ENCODE peak calls at places on chromosomes 3 and 15, in eight cellular contexts. J is cortex of kidney; F is hepatocyte; Q is skeletal muscle cell; A is activated CD4-positive, alpha-beta T cell treated with anti-CD3 and anti-CD28 coated beads, Interleukin-2, amount 10 ng/mL, durations not matched to agents 7 days and 5 days; D is Kasumi-1; T is mesendoderm; U is AG08395. Z is an unnamed sample.

GRCh38 chr15:41482070-41482469 is 11.6 kb upstream of the ITPKA start:
- DNase-seq in D (no peak), U (no peak), F (no peak), Q (no peak), A (no peak), J (no peak), T (no peak), Z (no peak)

GRCh38 chr3:11019116-11019515 is 26.6 kb downstream of the SLC6A1 start:
- DNase-seq in T (no peak), J (no peak), U (no peak), D (no peak), A (no peak), F (no peak), Q (no peak), Z (no peak)

GRCh38 chr3:172705166-172705565 is 5.7 kb downstream of the NCEH1 start:
- DNase-seq in Q (no peak), T (no peak), A (no peak), F (no peak), D (no peak), U (no peak), J (no peak), Z (no peak)

GRCh38 chr15:101112336-101113113 is 139.3 kb downstream of the CHSY1 start:
- DNase-seq in T (no peak), Q (no peak), F (no peak), U (no peak), D (no peak), J (no peak), A (no peak), Z (no peak)

GRCh38 chr3:195748661-195749060 is 27.9 kb downstream of the MUC20 start:
- DNase-seq in J (no peak), A (no peak), Q (no peak), U (no peak), T (no peak), D (no peak), F (no peak), Z (no peak)

GRCh38 chr3:13479332-13479581 is 849 bp upstream of the HDAC11 start:
- DNase-seq in F (peak), J (no peak), T (no peak), U (peak), A (no peak), Q (peak), D (peak), Z (no peak)

GRCh38 chr3:184002469-184002868 is 15.2 kb downstream of the ABCC5 start:
- DNase-seq in D (no peak), U (no peak), J (no peak), A (no peak), Q (no peak), F (no peak), T (no peak), Z (no peak)

GRCh38 chr3:129317876-129318275 is 39.2 kb downstream of the HMCES start:
- DNase-seq in J (no peak), Q (no peak), A (no peak), T (no peak), U (no peak), F (no peak), D (no peak), Z (no peak)

GRCh38 chr3:40079203-40079844 is 230.2 kb upstream of the EIF1B start:
- DNase-seq in D (no peak), T (peak), Q (peak), A (no peak), U (peak), J (no peak), F (peak), Z (no peak)

GRCh38 chr3:45544024-45544718 is 50.4 kb upstream of the LIMD1 start:
- DNase-seq in A (no peak), D (no peak), T (no peak), F (no peak), Q (no peak), U (no peak), J (no peak), Z (no peak)

GRCh38 chr15:78007965-78008886 is 69.3 kb downstream of the TBC1D2B start:
- DNase-seq in J (no peak), T (no peak), U (peak), F (no peak), A (no peak), D (no peak), Q (peak), Z (no peak)

GRCh38 chr3:183577336-183577735 is 21.8 kb upstream of the KLHL6 start:
- DNase-seq in T (no peak), U (no peak), A (no peak), Q (no peak), D (no peak), F (no peak), J (no peak), Z (no peak)

GRCh38 chr3:70386043-70386442 is 73.6 kb upstream of the MDFIC2 start:
- DNase-seq in T (peak), Q (no peak), U (no peak), F (no peak), D (no peak), J (no peak), A (no peak), Z (no peak)

GRCh38 chr3:192422321-192422997 is 304.9 kb downstream of the FGF12 start:
- DNase-seq in T (no peak), U (no peak), F (no peak), D (no peak), A (no peak), J (no peak), Q (peak), Z (no peak)

GRCh38 chr3:131361464-131362421 is 19.8 kb upstream of the NUDT16 start:
- DNase-seq in J (peak), U (peak), T (peak), D (no peak), A (no peak), F (peak), Q (no peak), Z (peak)

GRCh38 chr3:54345976-54346375 is 223.6 kb downstream of the CACNA2D3 start:
- DNase-seq in U (no peak), Q (no peak), F (no peak), T (peak), A (no peak), J (no peak), D (no peak), Z (no peak)

GRCh38 chr3:99896482-99896881 is 78.8 kb downstream of the CMSS1 start:
- DNase-seq in F (no peak), U (no peak), D (peak), Q (no peak), A (no peak), T (no peak), J (no peak), Z (no peak)

GRCh38 chr3:6737223-6737994 is 123.5 kb upstream of the GRM7 start:
- DNase-seq in D (no peak), A (no peak), F (no peak), U (no peak), J (no peak), Q (no peak), T (no peak), Z (no peak)

GRCh38 chr3:37700849-37701248 is 160.8 kb upstream of the CTDSPL start:
- DNase-seq in U (peak), A (no peak), F (no peak), J (no peak), T (peak), D (no peak), Q (no peak), Z (no peak)

GRCh38 chr15:62482715-62483429 is 317.8 kb upstream of the C2CD4B start:
- DNase-seq in A (peak), T (peak), D (no peak), U (peak), J (no peak), Q (no peak), F (peak), Z (no peak)

GRCh38 chr3:192060160-192060783 is 599.3 kb downstream of the PYDC2 start:
- DNase-seq in A (no peak), J (no peak), F (no peak), U (no peak), D (no peak), Q (no peak), T (no peak), Z (no peak)

GRCh38 chr3:45464336-45464809 is 76.0 kb downstream of the LARS2 start:
- DNase-seq in D (no peak), Q (no peak), U (no peak), A (peak), T (peak), J (no peak), F (no peak), Z (no peak)

GRCh38 chr15:42092666-42093445 is 1.5 kb downstream of the PLA2G4D start:
- DNase-seq in J (no peak), D (no peak), T (no peak), A (peak), Q (no peak), U (no peak), F (no peak), Z (no peak)

GRCh38 chr15:57949374-57949938 is 116.1 kb downstream of the ALDH1A2 start:
- DNase-seq in F (no peak), A (no peak), J (no peak), U (no peak), D (no peak), T (no peak), Q (no peak), Z (no peak)

GRCh38 chr3:141151439-141151838 is 80.2 kb upstream of the PXYLP1 start:
- DNase-seq in T (no peak), A (no peak), Q (no peak), D (no peak), F (no peak), U (no peak), J (no peak), Z (no peak)

GRCh38 chr3:6091262-6091661 is 769.7 kb upstream of the GRM7 start:
- DNase-seq in Q (no peak), U (no peak), J (no peak), T (no peak), D (no peak), A (no peak), F (no peak), Z (no peak)

GRCh38 chr15:63672369-63672768 is 75.2 kb downstream of the FBXL22 start:
- DNase-seq in F (no peak), U (no peak), T (no peak), J (no peak), A (no peak), Q (no peak), D (no peak), Z (no peak)

GRCh38 chr3:110821586-110821985 is 250.0 kb upstream of the NECTIN3 start:
- DNase-seq in T (no peak), D (no peak), F (no peak), U (no peak), J (no peak), Q (no peak), A (no peak), Z (no peak)

GRCh38 chr3:174409085-174409743 is 449.9 kb upstream of the NAALADL2 start:
- DNase-seq in J (no peak), D (no peak), F (no peak), T (peak), U (no peak), Q (no peak), A (no peak), Z (no peak)

GRCh38 chr3:116233921-116234320 is 211.4 kb downstream of the LSAMP start:
- DNase-seq in F (no peak), Q (no peak), J (no peak), D (no peak), U (no peak), A (no peak), T (no peak), Z (no peak)

GRCh38 chr15:78455749-78456148 is 17.7 kb downstream of the IREB2 start:
- DNase-seq in D (no peak), F (peak), Q (no peak), A (no peak), U (peak), T (no peak), J (no peak), Z (no peak)

GRCh38 chr3:16258177-16258576 is 6.6 kb downstream of the DPH3 start:
- DNase-seq in J (no peak), F (no peak), Q (no peak), D (no peak), T (no peak), A (no peak), U (no peak), Z (no peak)

GRCh38 chr3:163039636-163040035 is 1543.0 kb downstream of the OTOL1 start:
- DNase-seq in U (no peak), J (no peak), Q (no peak), T (peak), D (no peak), F (no peak), A (no peak), Z (no peak)

GRCh38 chr3:117278424-117279190 is 569.0 kb downstream of the TUSC7 start:
- DNase-seq in F (peak), T (no peak), J (no peak), U (peak), Q (no peak), D (no peak), A (no peak), Z (no peak)

Z was measured in esophagus squamous epithelium.